ENCODE peak calls at places on chromosome 13, in four cellular contexts. One of them, this sample, is unnamed.

GRCh38 chr13:65638572-65639168 is 1591.5 kb downstream of the PCDH9 start:
- DNase-seq in K562: peak; percentile 5
- DNase-seq in uterus: no peak
- DNase-seq in PC-3: peak; percentile 56
- DNase-seq in this sample: no peak

GRCh38 chr13:51457086-51457485 is 4.2 kb upstream of the INTS6 start:
- DNase-seq in PC-3: no peak
- DNase-seq in uterus: no peak
- DNase-seq in K562: no peak
- DNase-seq in this sample: no peak

GRCh38 chr13:102261809-102262208 is 140.0 kb downstream of the FGF14 start:
- DNase-seq in K562: no peak
- DNase-seq in PC-3: no peak
- DNase-seq in uterus: no peak
- DNase-seq in this sample: no peak

GRCh38 chr13:28609936-28610335 is 49.0 kb upstream of the POMP start:
- DNase-seq in K562: no peak
- DNase-seq in uterus: no peak
- DNase-seq in PC-3: peak; percentile 71
- DNase-seq in this sample: no peak

GRCh38 chr13:49052801-49053200 is 77.1 kb downstream of the FNDC3A start:
- DNase-seq in uterus: no peak
- DNase-seq in PC-3: no peak
- DNase-seq in K562: no peak
- DNase-seq in this sample: no peak

GRCh38 chr13:21014666-21015170 is 46.7 kb downstream of the LATS2 start:
- DNase-seq in PC-3: peak; percentile 74
- DNase-seq in uterus: peak; percentile 43
- DNase-seq in K562: no peak
- DNase-seq in this sample: no peak

GRCh38 chr13:76489299-76489698 is 396.9 kb downstream of the KCTD12 start:
- DNase-seq in PC-3: no peak
- DNase-seq in uterus: no peak
- DNase-seq in K562: no peak
- DNase-seq in this sample: no peak

GRCh38 chr13:76993021-76993420 is 1.1 kb downstream of the CLN5 start:
- DNase-seq in K562: no peak
- DNase-seq in PC-3: peak; percentile 9
- DNase-seq in uterus: no peak
- DNase-seq in this sample: no peak

GRCh38 chr13:77741587-77741972 is 44.1 kb downstream of the SLAIN1 start:
- DNase-seq in uterus: no peak
- DNase-seq in K562: no peak
- DNase-seq in PC-3: no peak
- DNase-seq in this sample: no peak

GRCh38 chr13:101115762-101116161 is 300.5 kb downstream of the NALCN start:
- DNase-seq in K562: no peak
- DNase-seq in PC-3: peak; percentile 21
- DNase-seq in uterus: no peak
- DNase-seq in this sample: no peak

GRCh38 chr13:51333826-51334225 is 5.7 kb upstream of the SERPINE3 start:
- DNase-seq in PC-3: no peak
- DNase-seq in uterus: no peak
- DNase-seq in K562: no peak
- DNase-seq in this sample: no peak

GRCh38 chr13:110015253-110015652 is 228.9 kb upstream of the IRS2 start:
- DNase-seq in uterus: no peak
- DNase-seq in K562: no peak
- DNase-seq in PC-3: peak; percentile 93
- DNase-seq in this sample: no peak

GRCh38 chr13:95002968-95003813 is 290.8 kb upstream of the SOX21 start:
- DNase-seq in uterus: no peak
- DNase-seq in K562: no peak
- DNase-seq in PC-3: no peak
- DNase-seq in this sample: no peak

GRCh38 chr13:84137292-84137691 is 255.0 kb upstream of the SLITRK1 start:
- DNase-seq in K562: no peak
- DNase-seq in PC-3: no peak
- DNase-seq in uterus: no peak
- DNase-seq in this sample: peak; percentile 84

GRCh38 chr13:49791753-49792549 is 531 bp downstream of the KPNA3 start:
- DNase-seq in uterus: peak; percentile 45
- DNase-seq in K562: peak; percentile 42
- DNase-seq in PC-3: peak; percentile 19
- DNase-seq in this sample: peak; percentile 69

GRCh38 chr13:76455960-76456359 is 430.2 kb downstream of the KCTD12 start:
- DNase-seq in PC-3: peak; percentile 48
- DNase-seq in uterus: no peak
- DNase-seq in K562: no peak
- DNase-seq in this sample: no peak

GRCh38 chr13:40388617-40389016 is 277.8 kb downstream of the FOXO1 start:
- DNase-seq in K562: no peak
- DNase-seq in PC-3: peak; percentile 68
- DNase-seq in uterus: no peak
- DNase-seq in this sample: peak; percentile 94

GRCh38 chr13:27336005-27336673 is 65.5 kb downstream of the RASL11A start:
- DNase-seq in uterus: no peak
- DNase-seq in PC-3: no peak
- DNase-seq in K562: no peak
- DNase-seq in this sample: no peak

GRCh38 chr13:103351035-103351828 is 285.0 kb upstream of the SLC10A2 start:
- DNase-seq in uterus: no peak
- DNase-seq in PC-3: peak; percentile 59
- DNase-seq in K562: no peak
- DNase-seq in this sample: no peak

GRCh38 chr13:38366954-38367645 is 17.4 kb downstream of the UFM1 start:
- DNase-seq in PC-3: peak; percentile 79
- DNase-seq in K562: no peak
- DNase-seq in uterus: no peak
- DNase-seq in this sample: no peak

GRCh38 chr13:80783926-80784325 is 443.0 kb upstream of the SPRY2 start:
- DNase-seq in uterus: no peak
- DNase-seq in PC-3: no peak
- DNase-seq in K562: no peak
- DNase-seq in this sample: no peak

GRCh38 chr13:59906413-59907027 is 257.2 kb downstream of the DIAPH3 start:
- DNase-seq in K562: peak; percentile 2
- DNase-seq in uterus: no peak
- DNase-seq in PC-3: peak; percentile 41
- DNase-seq in this sample: no peak

GRCh38 chr13:50616101-50616500 is 227.4 kb downstream of the DLEU7 start:
- DNase-seq in uterus: no peak
- DNase-seq in PC-3: peak; percentile 2
- DNase-seq in K562: no peak
- DNase-seq in this sample: no peak

GRCh38 chr13:73268306-73268705 is 209.5 kb downstream of the KLF5 start:
- DNase-seq in uterus: no peak
- DNase-seq in PC-3: peak; percentile 96
- DNase-seq in K562: no peak
- DNase-seq in this sample: no peak

DNA sequence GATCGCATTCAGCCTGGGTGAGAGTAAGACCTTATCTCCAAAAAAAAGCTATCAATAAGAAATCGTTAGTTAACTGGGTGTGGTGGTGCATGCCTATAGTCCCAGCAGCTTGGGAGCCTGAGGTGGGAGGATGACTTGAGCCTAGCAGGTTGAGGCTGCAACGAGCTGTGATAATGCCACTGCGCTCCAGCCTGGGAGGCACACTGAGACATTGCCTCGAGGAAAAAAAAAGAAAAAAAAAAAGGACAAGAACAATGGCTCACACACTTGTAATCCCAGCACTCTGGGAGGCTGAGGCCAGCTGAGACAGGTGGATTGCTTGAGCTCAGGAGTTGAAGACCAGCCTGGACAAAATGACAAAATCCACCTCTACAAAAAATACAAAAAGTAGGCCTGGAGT is 16.1 kb downstream of the PSPC1 start:
- DNase-seq in PC-3: no peak
- DNase-seq in uterus: no peak
- DNase-seq in K562: no peak
- DNase-seq in this sample: no peak
- TF ChIP-seq CTCF in PC-3: no peak
- TF ChIP-seq CTCF in uterus: no peak
- TF ChIP-seq CTCF in K562: no peak
- TF ChIP-seq CTCF in this sample: no peak

DNA sequence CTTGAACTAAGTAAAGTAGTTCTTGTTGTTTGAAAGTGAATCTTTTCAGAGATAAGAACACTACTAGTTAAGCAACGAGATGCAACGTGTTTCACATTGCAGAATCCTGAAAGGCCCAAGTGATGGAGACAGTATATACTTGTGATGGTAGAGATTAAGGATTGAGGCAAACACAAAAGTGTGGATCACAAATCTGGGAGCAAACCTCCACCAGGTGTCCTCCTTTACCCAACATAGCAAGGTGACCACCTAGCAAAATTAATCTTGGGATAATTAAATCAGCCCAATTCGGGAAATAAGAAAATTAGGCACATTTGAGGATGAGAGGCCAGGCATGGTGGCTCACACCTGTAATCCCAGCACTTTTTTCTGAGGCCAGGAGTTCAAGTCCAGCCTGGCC is 563.9 kb downstream of the DACH1 start:
- DNase-seq in PC-3: no peak
- DNase-seq in uterus: no peak
- DNase-seq in K562: no peak
- DNase-seq in this sample: no peak
- TF ChIP-seq CTCF in PC-3: peak; percentile 24
- TF ChIP-seq CTCF in uterus: no peak
- TF ChIP-seq CTCF in K562: no peak
- TF ChIP-seq CTCF in this sample: no peak

GRCh38 chr13:37047032-37047431 is 12.5 kb downstream of the SUPT20H start:
- DNase-seq in uterus: no peak
- DNase-seq in PC-3: no peak
- DNase-seq in K562: no peak
- DNase-seq in this sample: no peak

GRCh38 chr13:37046062-37046461 is 13.4 kb downstream of the SUPT20H start:
- DNase-seq in PC-3: no peak
- DNase-seq in K562: no peak
- DNase-seq in uterus: no peak
- DNase-seq in this sample: no peak

GRCh38 chr13:37047846-37048245 is 11.6 kb downstream of the SUPT20H start:
- DNase-seq in uterus: no peak
- DNase-seq in K562: no peak
- DNase-seq in PC-3: no peak
- DNase-seq in this sample: no peak

DNA sequence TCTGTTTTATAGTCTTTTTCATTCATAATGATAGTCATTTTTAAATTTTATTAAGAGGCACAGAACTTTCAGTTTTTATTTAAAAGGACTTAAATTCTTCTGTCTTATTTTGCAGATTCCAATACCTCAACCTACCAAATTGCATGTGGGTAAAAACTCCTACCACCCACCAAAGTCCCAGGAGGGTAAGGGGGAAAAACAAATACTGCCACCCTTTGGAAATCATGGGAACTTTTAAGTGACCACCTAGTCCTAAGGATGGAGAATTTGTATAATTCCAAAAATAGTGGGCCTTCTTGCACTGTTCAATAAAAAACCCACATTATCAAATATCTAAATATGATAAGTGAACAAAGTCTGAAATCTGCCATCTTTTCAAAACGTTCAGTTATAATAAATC is 9.7 kb downstream of the SUPT20H start:
- DNase-seq in uterus: no peak
- DNase-seq in K562: no peak
- DNase-seq in PC-3: no peak
- DNase-seq in this sample: no peak
- TF ChIP-seq CTCF in uterus: no peak
- TF ChIP-seq CTCF in K562: no peak
- TF ChIP-seq CTCF in PC-3: peak; percentile 25
- TF ChIP-seq CTCF in this sample: peak; percentile 5

GRCh38 chr13:33007950-33008349 is 8.3 kb upstream of the KL start:
- DNase-seq in K562: no peak
- DNase-seq in PC-3: no peak
- DNase-seq in uterus: no peak
- DNase-seq in this sample: no peak
- TF ChIP-seq CTCF in K562: no peak
- TF ChIP-seq CTCF in PC-3: no peak
- TF ChIP-seq CTCF in uterus: no peak
- TF ChIP-seq CTCF in this sample: no peak

DNA sequence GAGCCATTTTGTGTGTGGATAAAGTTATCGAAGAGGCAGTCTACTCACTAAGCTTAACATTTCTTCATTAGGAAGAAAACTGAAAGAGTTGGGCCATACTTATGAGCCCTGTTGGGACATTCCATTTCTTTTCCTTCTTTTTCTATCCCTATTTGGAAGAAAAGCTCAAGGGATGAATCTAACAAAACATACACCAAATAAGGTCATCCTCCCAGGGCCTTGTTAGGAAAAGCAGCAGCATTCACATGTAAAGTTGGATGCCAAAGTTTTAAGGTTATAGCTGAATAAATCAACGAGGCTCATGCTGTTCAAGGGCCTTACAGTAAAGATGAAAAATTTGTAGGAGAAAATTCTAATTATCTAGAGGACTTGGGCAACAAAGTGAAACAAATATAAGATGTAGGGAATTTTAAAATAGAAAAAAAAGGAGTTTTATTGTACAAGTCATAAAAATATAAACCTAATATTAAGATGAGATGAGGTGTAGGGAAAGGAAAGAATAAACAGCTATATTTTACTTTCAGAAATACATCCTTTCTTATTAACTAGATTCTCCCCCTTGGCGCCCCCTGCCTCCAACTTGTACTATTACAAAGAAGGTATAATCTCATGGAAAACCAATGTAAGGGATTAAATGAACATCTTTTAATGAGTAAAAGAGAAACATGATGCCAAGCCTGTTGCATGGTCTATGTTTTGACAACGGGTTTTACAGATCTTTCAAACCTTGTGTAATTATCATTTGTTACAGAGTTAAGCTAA is 160.4 kb downstream of the PCDH20 start:
- DNase-seq in uterus: no peak
- DNase-seq in K562: no peak
- DNase-seq in PC-3: peak; percentile 40
- DNase-seq in this sample: peak; percentile 5
- TF ChIP-seq CTCF in uterus: no peak
- TF ChIP-seq CTCF in K562: no peak
- TF ChIP-seq CTCF in PC-3: peak; percentile 47
- TF ChIP-seq CTCF in this sample: no peak

DNA sequence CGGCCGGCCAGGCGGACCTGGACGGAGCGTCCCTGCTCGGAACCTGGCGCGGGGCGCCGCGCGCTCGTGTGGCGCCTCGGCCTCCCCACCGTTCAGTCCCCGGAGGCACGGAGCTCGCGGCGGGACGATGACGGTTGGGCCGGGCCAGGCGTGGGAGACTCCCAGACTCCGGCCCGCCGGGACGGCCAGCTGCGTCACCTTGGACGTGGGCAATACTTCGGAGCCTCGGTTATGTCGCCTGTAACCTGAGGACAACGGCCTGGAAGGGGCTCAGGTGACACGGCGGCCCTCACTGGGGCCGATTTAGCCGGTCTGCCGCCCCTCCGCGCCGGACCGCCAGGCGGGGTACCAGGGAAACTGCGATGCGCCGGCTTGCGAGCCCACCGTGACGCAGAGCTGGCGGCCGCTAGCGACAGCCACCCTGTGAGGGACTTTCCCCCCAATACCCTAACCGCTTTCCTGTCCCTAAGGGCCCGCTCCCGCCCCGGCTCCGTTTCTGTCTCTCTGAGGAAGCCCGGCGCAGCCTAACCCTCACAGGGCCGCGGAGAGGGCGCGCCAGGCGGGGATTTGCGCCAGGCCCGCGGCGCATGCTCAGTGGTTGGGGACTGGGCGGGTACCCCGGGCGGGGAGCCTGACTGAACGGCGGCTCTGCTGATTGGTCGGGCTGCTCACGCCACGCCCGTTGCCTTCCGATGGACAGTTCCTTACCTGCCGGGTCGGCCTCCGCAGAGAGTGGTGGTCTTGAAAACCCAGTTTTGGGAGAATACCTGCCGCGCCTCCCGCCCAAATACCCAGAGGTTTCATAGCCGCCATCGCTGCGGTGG is 109.5 kb upstream of the DOCK9 start:
- DNase-seq in K562: peak; percentile 96
- DNase-seq in PC-3: peak; percentile 84
- DNase-seq in uterus: peak; percentile 91
- DNase-seq in this sample: peak; percentile 93
- TF ChIP-seq CTCF in K562: peak; percentile 2
- TF ChIP-seq CTCF in PC-3: peak; percentile 11
- TF ChIP-seq CTCF in uterus: peak; percentile 41
- TF ChIP-seq CTCF in this sample: peak; percentile 59